ENCODE peak calls at places on chromosome 10, in six cellular contexts. K, V, B, J, Q and U are unnamed samples.

GRCh38 chr10:34113504-34114225 is 701.4 kb downstream of the PARD3 start:
- DNase-seq in K (no peak), V (peak; percentile 11), B (no peak), J (no peak), Q (no peak), U (no peak)

GRCh38 chr10:13949844-13950542 is 363.2 kb downstream of the PRPF18 start:
- DNase-seq in K (no peak), V (no peak), B (no peak), J (peak; percentile 97), Q (no peak), U (no peak)

GRCh38 chr10:32790483-32790882 is 167.5 kb downstream of the ITGB1 start:
- DNase-seq in K (no peak), V (no peak), B (no peak), J (peak; percentile 47), Q (no peak), U (no peak)

GRCh38 chr10:26199841-26200240 is 16.7 kb upstream of the GAD2 start:
- DNase-seq in K (no peak), V (no peak), B (no peak), J (no peak), Q (no peak), U (no peak)

GRCh38 chr10:12631787-12632562 is 282.6 kb downstream of the CAMK1D start:
- DNase-seq in K (no peak), V (no peak), B (no peak), J (no peak), Q (no peak), U (no peak)

GRCh38 chr10:35652824-35653223 is 10.7 kb upstream of the FZD8 start:
- DNase-seq in K (no peak), V (no peak), B (no peak), J (no peak), Q (no peak), U (no peak)

GRCh38 chr10:84140036-84140379 is 699 bp downstream of the GHITM start:
- DNase-seq in K (no peak), V (no peak), B (no peak), J (peak; percentile 3), Q (no peak), U (no peak)

GRCh38 chr10:59754951-59755350 is 1.7 kb upstream of the MRLN start:
- DNase-seq in K (no peak), V (no peak), B (no peak), J (no peak), Q (no peak), U (no peak)

GRCh38 chr10:609868-610545 is 79.5 kb downstream of the DIP2C start:
- DNase-seq in K (no peak), V (no peak), B (no peak), J (no peak), Q (no peak), U (peak; percentile 68)

GRCh38 chr10:90930971-90931841 is 10.3 kb upstream of the ANKRD1 start:
- DNase-seq in K (no peak), V (peak; percentile 19), B (no peak), J (peak; percentile 83), Q (no peak), U (no peak)

GRCh38 chr10:124008187-124008970 is 85.0 kb downstream of the CHST15 start:
- DNase-seq in K (no peak), V (no peak), B (no peak), J (no peak), Q (no peak), U (no peak)

GRCh38 chr10:48448796-48449195 is 142.3 kb downstream of the MAPK8 start:
- DNase-seq in K (no peak), V (no peak), B (no peak), J (peak; percentile 67), Q (no peak), U (no peak)

GRCh38 chr10:77493851-77494788 is 143.5 kb downstream of the KCNMA1 start:
- DNase-seq in K (no peak), V (peak; percentile 37), B (no peak), J (peak; percentile 43), Q (no peak), U (peak; percentile 39)

GRCh38 chr10:24353319-24353718 is 144.4 kb downstream of the KIAA1217 start:
- DNase-seq in K (no peak), V (no peak), B (no peak), J (no peak), Q (no peak), U (no peak)

GRCh38 chr10:12448729-12449391 is 99.5 kb downstream of the CAMK1D start:
- DNase-seq in K (peak; percentile 67), V (peak; percentile 25), B (peak; percentile 18), J (peak; percentile 80), Q (no peak), U (no peak)

GRCh38 chr10:14062528-14063260 is 268.0 kb downstream of the FRMD4A start:
- DNase-seq in K (no peak), V (no peak), B (no peak), J (no peak), Q (no peak), U (no peak)

GRCh38 chr10:130993612-130994011 is 317.9 kb downstream of the TCERG1L start:
- DNase-seq in K (no peak), V (no peak), B (no peak), J (no peak), Q (no peak), U (no peak)

GRCh38 chr10:75335983-75336382 is 65.6 kb downstream of the ZNF503 start:
- DNase-seq in K (no peak), V (no peak), B (no peak), J (no peak), Q (no peak), U (no peak)

GRCh38 chr10:13502384-13502783 is 26.4 kb downstream of the BEND7 start:
- DNase-seq in K (no peak), V (peak; percentile 31), B (no peak), J (no peak), Q (no peak), U (no peak)

GRCh38 chr10:83960125-83960524 is 179.2 kb upstream of the GHITM start:
- DNase-seq in K (no peak), V (no peak), B (no peak), J (no peak), Q (no peak), U (no peak)

GRCh38 chr10:76160758-76161555 is 729.5 kb downstream of the LRMDA start:
- DNase-seq in K (no peak), V (peak; percentile 31), B (no peak), J (no peak), Q (no peak), U (no peak)

GRCh38 chr10:119614686-119615085 is 17.9 kb upstream of the TIAL1 start:
- DNase-seq in K (no peak), V (no peak), B (no peak), J (no peak), Q (no peak), U (no peak)

GRCh38 chr10:6580279-6581029 is 378 bp upstream of the PRKCQ start:
- DNase-seq in K (peak; percentile 87), V (peak; percentile 86), B (peak; percentile 72), J (peak; percentile 22), Q (peak; percentile 77), U (peak; percentile 44)

GRCh38 chr10:78902815-78903214 is 166.0 kb upstream of the ZMIZ1 start:
- DNase-seq in K (no peak), V (no peak), B (no peak), J (no peak), Q (no peak), U (no peak)

GRCh38 chr10:58994226-58995057 is 182.0 kb upstream of the PHYHIPL start:
- DNase-seq in K (no peak), V (no peak), B (no peak), J (no peak), Q (no peak), U (no peak)

GRCh38 chr10:86708783-86709778 is 40.8 kb downstream of the LDB3 start:
- DNase-seq in K (no peak), V (no peak), B (no peak), J (no peak), Q (no peak), U (no peak)

GRCh38 chr10:103281753-103282152 is 4.8 kb downstream of the INA start:
- DNase-seq in K (no peak), V (peak; percentile 73), B (no peak), J (peak; percentile 17), Q (peak; percentile 9), U (peak; percentile 92)